ENCODE peak calls at places on chromosome 1, in nine cellular contexts. One of them, this sample, is unnamed.

GRCh38 chr1:19311503-19311930 is 427 bp downstream of the AKR7A2 start:
- DNase-seq in erythroblast: no peak
- DNase-seq in stimulated activated CD4-positive, alpha-beta T cell treated with anti-CD3 and anti-CD28 coated beads, Interleukin-4, amount 100 ng/mL, for 48 hours: no peak
- DNase-seq in lower lobe of right lung: no peak
- DNase-seq in GM20000: peak
- DNase-seq in fibroblast of lung: no peak
- DNase-seq in H4: no peak
- DNase-seq in activated CD4-positive, alpha-beta T cell treated with anti-CD3 and anti-CD28 coated beads, Interleukin-2, amount 50 U/mL, for 48 hours: peak
- DNase-seq in hippocampal formation: no peak
- DNase-seq in this sample: no peak

GRCh38 chr1:2564815-2565415 is 8.7 kb downstream of the TNFRSF14 start:
- DNase-seq in erythroblast: no peak
- DNase-seq in fibroblast of lung: no peak
- DNase-seq in lower lobe of right lung: no peak
- DNase-seq in activated CD4-positive, alpha-beta T cell treated with anti-CD3 and anti-CD28 coated beads, Interleukin-2, amount 50 U/mL, for 48 hours: no peak
- DNase-seq in hippocampal formation: no peak
- DNase-seq in stimulated activated CD4-positive, alpha-beta T cell treated with anti-CD3 and anti-CD28 coated beads, Interleukin-4, amount 100 ng/mL, for 48 hours: no peak
- DNase-seq in H4: no peak
- DNase-seq in GM20000: no peak
- DNase-seq in this sample: no peak

GRCh38 chr1:46587072-46587471 is 17.0 kb downstream of the MKNK1 start:
- DNase-seq in hippocampal formation: peak
- DNase-seq in H4: no peak
- DNase-seq in stimulated activated CD4-positive, alpha-beta T cell treated with anti-CD3 and anti-CD28 coated beads, Interleukin-4, amount 100 ng/mL, for 48 hours: no peak
- DNase-seq in GM20000: no peak
- DNase-seq in erythroblast: no peak
- DNase-seq in fibroblast of lung: no peak
- DNase-seq in activated CD4-positive, alpha-beta T cell treated with anti-CD3 and anti-CD28 coated beads, Interleukin-2, amount 50 U/mL, for 48 hours: no peak
- DNase-seq in lower lobe of right lung: peak
- DNase-seq in this sample: no peak

GRCh38 chr1:54884135-54884586 is 2.8 kb downstream of the DHCR24 start:
- DNase-seq in GM20000: no peak
- DNase-seq in lower lobe of right lung: no peak
- DNase-seq in erythroblast: no peak
- DNase-seq in hippocampal formation: no peak
- DNase-seq in H4: no peak
- DNase-seq in stimulated activated CD4-positive, alpha-beta T cell treated with anti-CD3 and anti-CD28 coated beads, Interleukin-4, amount 100 ng/mL, for 48 hours: no peak
- DNase-seq in activated CD4-positive, alpha-beta T cell treated with anti-CD3 and anti-CD28 coated beads, Interleukin-2, amount 50 U/mL, for 48 hours: no peak
- DNase-seq in fibroblast of lung: peak
- DNase-seq in this sample: no peak

GRCh38 chr1:110786802-110787327 is 86.1 kb upstream of the CD53 start:
- DNase-seq in activated CD4-positive, alpha-beta T cell treated with anti-CD3 and anti-CD28 coated beads, Interleukin-2, amount 50 U/mL, for 48 hours: no peak
- DNase-seq in hippocampal formation: no peak
- DNase-seq in stimulated activated CD4-positive, alpha-beta T cell treated with anti-CD3 and anti-CD28 coated beads, Interleukin-4, amount 100 ng/mL, for 48 hours: no peak
- DNase-seq in H4: no peak
- DNase-seq in erythroblast: no peak
- DNase-seq in lower lobe of right lung: no peak
- DNase-seq in GM20000: no peak
- DNase-seq in fibroblast of lung: no peak
- DNase-seq in this sample: no peak

GRCh38 chr1:56222914-56223540 is 356.3 kb downstream of the PLPP3 start:
- DNase-seq in hippocampal formation: no peak
- DNase-seq in GM20000: no peak
- DNase-seq in erythroblast: no peak
- DNase-seq in activated CD4-positive, alpha-beta T cell treated with anti-CD3 and anti-CD28 coated beads, Interleukin-2, amount 50 U/mL, for 48 hours: no peak
- DNase-seq in H4: no peak
- DNase-seq in stimulated activated CD4-positive, alpha-beta T cell treated with anti-CD3 and anti-CD28 coated beads, Interleukin-4, amount 100 ng/mL, for 48 hours: no peak
- DNase-seq in lower lobe of right lung: no peak
- DNase-seq in fibroblast of lung: no peak
- DNase-seq in this sample: no peak

GRCh38 chr1:9670085-9670484 is 18.6 kb downstream of the PIK3CD start:
- DNase-seq in hippocampal formation: no peak
- DNase-seq in erythroblast: no peak
- DNase-seq in stimulated activated CD4-positive, alpha-beta T cell treated with anti-CD3 and anti-CD28 coated beads, Interleukin-4, amount 100 ng/mL, for 48 hours: no peak
- DNase-seq in activated CD4-positive, alpha-beta T cell treated with anti-CD3 and anti-CD28 coated beads, Interleukin-2, amount 50 U/mL, for 48 hours: no peak
- DNase-seq in lower lobe of right lung: no peak
- DNase-seq in H4: no peak
- DNase-seq in fibroblast of lung: no peak
- DNase-seq in GM20000: peak
- DNase-seq in this sample: no peak

GRCh38 chr1:232704694-232705680 is 75.1 kb upstream of the SIPA1L2 start:
- DNase-seq in erythroblast: no peak
- DNase-seq in hippocampal formation: peak
- DNase-seq in activated CD4-positive, alpha-beta T cell treated with anti-CD3 and anti-CD28 coated beads, Interleukin-2, amount 50 U/mL, for 48 hours: no peak
- DNase-seq in lower lobe of right lung: no peak
- DNase-seq in stimulated activated CD4-positive, alpha-beta T cell treated with anti-CD3 and anti-CD28 coated beads, Interleukin-4, amount 100 ng/mL, for 48 hours: no peak
- DNase-seq in fibroblast of lung: peak
- DNase-seq in GM20000: no peak
- DNase-seq in H4: peak
- DNase-seq in this sample: peak

GRCh38 chr1:68495968-68496679 is 758 bp downstream of the DEPDC1 start:
- DNase-seq in lower lobe of right lung: no peak
- DNase-seq in fibroblast of lung: peak
- DNase-seq in H4: peak
- DNase-seq in stimulated activated CD4-positive, alpha-beta T cell treated with anti-CD3 and anti-CD28 coated beads, Interleukin-4, amount 100 ng/mL, for 48 hours: no peak
- DNase-seq in hippocampal formation: no peak
- DNase-seq in erythroblast: peak
- DNase-seq in GM20000: peak
- DNase-seq in activated CD4-positive, alpha-beta T cell treated with anti-CD3 and anti-CD28 coated beads, Interleukin-2, amount 50 U/mL, for 48 hours: no peak
- DNase-seq in this sample: peak

GRCh38 chr1:156704930-156705320 is 458 bp downstream of the CRABP2 start:
- DNase-seq in stimulated activated CD4-positive, alpha-beta T cell treated with anti-CD3 and anti-CD28 coated beads, Interleukin-4, amount 100 ng/mL, for 48 hours: peak
- DNase-seq in GM20000: no peak
- DNase-seq in activated CD4-positive, alpha-beta T cell treated with anti-CD3 and anti-CD28 coated beads, Interleukin-2, amount 50 U/mL, for 48 hours: peak
- DNase-seq in H4: peak
- DNase-seq in lower lobe of right lung: peak
- DNase-seq in fibroblast of lung: peak
- DNase-seq in hippocampal formation: no peak
- DNase-seq in erythroblast: no peak
- DNase-seq in this sample: no peak

GRCh38 chr1:108590947-108591346 is 31.0 kb downstream of the EEIG2 start:
- DNase-seq in fibroblast of lung: peak
- DNase-seq in lower lobe of right lung: no peak
- DNase-seq in hippocampal formation: no peak
- DNase-seq in H4: peak
- DNase-seq in activated CD4-positive, alpha-beta T cell treated with anti-CD3 and anti-CD28 coated beads, Interleukin-2, amount 50 U/mL, for 48 hours: no peak
- DNase-seq in GM20000: no peak
- DNase-seq in erythroblast: peak
- DNase-seq in stimulated activated CD4-positive, alpha-beta T cell treated with anti-CD3 and anti-CD28 coated beads, Interleukin-4, amount 100 ng/mL, for 48 hours: no peak
- DNase-seq in this sample: peak

This sample was measured in A673.